ENCODE peak calls at places on chromosome 4, in nine cellular contexts. C is upper lobe of left lung, N is fibroblast of mammary gland, T is AG09309, H is adrenal gland, V is transverse colon, U is MCF 10A, I is brain microvascular endothelial cell, J is H9. S is an unnamed sample.

GRCh38 chr4:848307-848691 is 22.4 kb upstream of the CPLX1 start:
- DNase-seq in C (no peak), H (no peak), I (no peak), U (no peak), J (no peak), V (no peak), N (no peak), T (no peak), S (peak)

GRCh38 chr4:3338976-3339531 is 46.2 kb downstream of the RGS12 start:
- DNase-seq in V (no peak), T (no peak), C (no peak), U (no peak), N (no peak), I (no peak), H (no peak), J (no peak), S (no peak)

GRCh38 chr4:37793562-37793961 is 32.9 kb upstream of the PGM2 start:
- DNase-seq in C (peak), T (no peak), I (peak), V (no peak), J (no peak), N (peak), H (no peak), U (peak), S (no peak)

GRCh38 chr4:16125571-16126445 is 42.0 kb upstream of the PROM1 start:
- DNase-seq in N (no peak), J (no peak), V (no peak), C (no peak), U (no peak), I (no peak), H (no peak), T (no peak), S (no peak)

GRCh38 chr4:15636818-15637217 is 18.3 kb downstream of the FBXL5 start:
- DNase-seq in U (no peak), T (no peak), V (no peak), J (no peak), C (no peak), H (no peak), N (no peak), I (no peak), S (no peak)

GRCh38 chr4:176207839-176208238 is 12.5 kb upstream of the SPATA4 start:
- DNase-seq in U (no peak), V (no peak), I (no peak), N (no peak), C (no peak), T (no peak), H (no peak), J (no peak), S (no peak)

GRCh38 chr4:88147799-88148217 is 10.6 kb downstream of the ABCG2 start:
- DNase-seq in H (no peak), C (no peak), I (no peak), J (no peak), V (no peak), N (no peak), U (no peak), T (no peak), S (no peak)

GRCh38 chr4:15250021-15250441 is 177.8 kb upstream of the C1QTNF7 start:
- DNase-seq in T (no peak), V (no peak), C (no peak), U (no peak), J (no peak), N (peak), H (no peak), I (no peak), S (no peak)

GRCh38 chr4:139912423-139912822 is 241.6 kb downstream of the MAML3 start:
- DNase-seq in I (no peak), V (no peak), N (peak), H (no peak), C (no peak), U (no peak), J (no peak), T (no peak), S (no peak)

GRCh38 chr4:138576684-138577083 is 334.5 kb upstream of the SLC7A11 start:
- DNase-seq in N (peak), T (peak), I (peak), C (no peak), H (no peak), U (peak), V (no peak), J (no peak), S (no peak)

GRCh38 chr4:6493668-6494304 is 21.4 kb upstream of the PPP2R2C start:
- DNase-seq in U (no peak), J (peak), H (no peak), V (no peak), I (no peak), T (no peak), C (no peak), N (no peak), S (no peak)

GRCh38 chr4:126734465-126734864 is 898.3 kb upstream of the INTU start:
- DNase-seq in U (no peak), C (no peak), V (no peak), H (no peak), J (no peak), T (no peak), N (no peak), I (no peak), S (no peak)

GRCh38 chr4:8199594-8200301 is 658 bp downstream of the SH3TC1 start:
- DNase-seq in H (no peak), I (no peak), N (no peak), T (no peak), C (no peak), V (peak), U (no peak), J (no peak), S (no peak)

GRCh38 chr4:173381610-173382009 is 10.9 kb downstream of the SAP30 start:
- DNase-seq in J (no peak), V (no peak), C (no peak), N (no peak), H (no peak), T (no peak), I (no peak), U (no peak), S (no peak)

GRCh38 chr4:128502818-128503527 is 215.4 kb upstream of the PGRMC2 start:
- DNase-seq in I (no peak), J (no peak), V (no peak), N (no peak), U (no peak), H (no peak), T (no peak), C (no peak), S (no peak)

GRCh38 chr4:7291372-7292135 is 99.2 kb downstream of the SORCS2 start:
- DNase-seq in I (peak), T (no peak), C (no peak), H (peak), N (no peak), U (peak), J (no peak), V (peak), S (no peak)

GRCh38 chr4:1055721-1056590 is 44.5 kb downstream of the FGFRL1 start:
- DNase-seq in H (no peak), N (peak), I (no peak), C (no peak), U (no peak), T (no peak), V (peak), J (peak), S (peak)

GRCh38 chr4:72352746-72353145 is 216.3 kb downstream of the ADAMTS3 start:
- DNase-seq in T (no peak), I (no peak), U (peak), C (no peak), N (no peak), V (no peak), J (no peak), H (no peak), S (no peak)

GRCh38 chr4:3054169-3054759 is 20.1 kb downstream of the HTT-AS start:
- DNase-seq in U (no peak), N (no peak), J (no peak), T (no peak), I (no peak), C (no peak), H (no peak), V (no peak), S (no peak)

GRCh38 chr4:121950680-121951569 is 935 bp downstream of the TRPC3 start:
- DNase-seq in T (no peak), V (peak), U (peak), C (peak), N (no peak), I (no peak), J (peak), H (no peak), S (peak)

GRCh38 chr4:96315815-96316214 is 475.9 kb downstream of the PDHA2 start:
- DNase-seq in U (peak), H (no peak), V (no peak), I (no peak), N (no peak), C (no peak), J (no peak), T (no peak), S (no peak)

GRCh38 chr4:8541981-8542715 is 38.0 kb upstream of the GPR78 start:
- DNase-seq in N (no peak), C (no peak), U (no peak), I (no peak), V (no peak), J (no peak), T (no peak), H (no peak), S (no peak)

GRCh38 chr4:154416183-154416543 is 75.4 kb downstream of the DCHS2 start:
- DNase-seq in V (peak), T (no peak), U (peak), H (no peak), N (no peak), J (peak), C (no peak), I (no peak), S (peak)

GRCh38 chr4:80309301-80310004 is 26.1 kb upstream of the CFAP299 start:
- DNase-seq in I (peak), V (no peak), N (peak), T (peak), U (peak), J (no peak), H (no peak), C (no peak), S (no peak)

GRCh38 chr4:1396806-1397455 is 9.3 kb downstream of the NKX1-1 start:
- DNase-seq in I (no peak), T (no peak), N (no peak), V (no peak), H (no peak), C (no peak), U (no peak), J (no peak), S (peak)

GRCh38 chr4:130031858-130032257 is 935.9 kb downstream of the C4orf33 start:
- DNase-seq in T (no peak), H (no peak), U (no peak), I (no peak), V (no peak), N (no peak), J (no peak), C (no peak), S (no peak)

GRCh38 chr4:110055014-110055768 is 142.5 kb downstream of the EGF start:
- DNase-seq in C (no peak), V (no peak), J (no peak), T (no peak), I (peak), H (peak), U (no peak), N (no peak), S (no peak)

GRCh38 chr4:1748465-1748995 is 27.2 kb downstream of the TACC3 start:
- DNase-seq in N (peak), V (peak), H (peak), I (peak), C (peak), J (peak), U (peak), T (no peak), S (peak)

GRCh38 chr4:35300996-35301774 is 943.1 kb downstream of the ARAP2 start:
- DNase-seq in U (no peak), N (no peak), I (no peak), C (no peak), J (peak), V (no peak), T (no peak), H (no peak), S (no peak)

GRCh38 chr4:125481334-125481733 is 166.6 kb downstream of the FAT4 start:
- DNase-seq in I (no peak), C (no peak), V (no peak), N (no peak), T (no peak), U (no peak), J (no peak), H (no peak), S (no peak)

GRCh38 chr4:125483278-125483677 is 168.5 kb downstream of the FAT4 start:
- DNase-seq in H (no peak), V (no peak), U (no peak), J (no peak), T (no peak), C (no peak), I (no peak), N (no peak), S (no peak)

GRCh38 chr4:125484912-125485311 is 170.2 kb downstream of the FAT4 start:
- DNase-seq in H (no peak), I (no peak), N (peak), C (no peak), J (no peak), T (no peak), V (no peak), U (no peak), S (no peak)

GRCh38 chr4:125486354-125486753 is 171.6 kb downstream of the FAT4 start:
- DNase-seq in J (no peak), T (no peak), I (no peak), U (no peak), C (no peak), H (no peak), N (no peak), V (no peak), S (no peak)

DNA sequence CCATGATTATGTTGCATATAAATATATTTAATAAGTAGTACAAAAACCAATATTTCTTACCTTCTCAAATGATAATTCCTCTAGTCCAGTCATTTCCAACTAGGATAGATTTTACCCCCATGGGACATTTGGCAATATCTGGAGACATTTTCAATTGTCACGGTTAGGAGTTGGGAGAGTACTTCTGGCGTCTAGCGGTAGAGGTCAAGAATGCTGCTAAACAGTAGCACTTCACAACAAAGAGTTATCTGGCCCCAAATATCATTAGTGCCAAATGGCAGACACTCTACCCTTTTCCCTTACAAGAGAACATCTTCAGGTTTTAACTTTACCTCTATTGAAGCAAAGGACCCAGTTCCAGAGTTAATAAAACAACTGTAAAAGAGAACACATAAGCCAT is 168.1 kb downstream of the FAT4 start:
- DNase-seq in N (no peak), J (no peak), V (no peak), C (no peak), H (no peak), U (no peak), I (no peak), T (no peak), S (no peak)
- TF ChIP-seq CTCF in N (no peak), J (no peak), V (no peak), C (no peak), H (no peak), U (no peak), I (no peak), T (no peak), S (no peak)

GRCh38 chr4:55346851-55347255 is 811 bp downstream of the SRD5A3 start:
- DNase-seq in J (no peak), I (no peak), N (no peak), V (peak), C (no peak), U (no peak), H (no peak), T (no peak), S (no peak)
- TF ChIP-seq CTCF in J (no peak), I (no peak), N (no peak), V (no peak), C (no peak), U (no peak), H (no peak), T (no peak), S (no peak)

DNA sequence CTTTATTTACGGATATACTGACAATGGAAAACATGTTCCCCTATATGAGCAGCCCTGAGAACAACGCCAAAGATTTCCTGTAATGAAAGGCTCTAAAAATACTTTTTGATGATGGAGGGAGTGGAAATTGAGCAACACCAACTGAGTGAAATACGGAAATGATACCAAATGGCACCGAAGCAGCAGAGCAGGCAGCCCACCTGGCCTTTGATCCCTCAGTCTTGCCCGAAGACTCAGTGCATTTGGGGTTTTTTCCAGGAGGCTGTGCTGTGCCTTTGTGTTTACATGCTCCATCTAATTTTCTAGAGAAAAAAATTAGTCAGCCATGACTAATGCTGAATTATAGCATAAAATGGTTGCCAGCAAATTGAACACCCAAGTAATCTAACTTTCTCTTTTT is 169.9 kb upstream of the RBPJ start:
- DNase-seq in J (no peak), V (no peak), I (no peak), U (peak), T (no peak), N (peak), C (no peak), H (no peak), S (no peak)
- TF ChIP-seq CTCF in J (no peak), V (no peak), I (peak), U (no peak), T (peak), N (peak), C (no peak), H (no peak), S (no peak)

DNA sequence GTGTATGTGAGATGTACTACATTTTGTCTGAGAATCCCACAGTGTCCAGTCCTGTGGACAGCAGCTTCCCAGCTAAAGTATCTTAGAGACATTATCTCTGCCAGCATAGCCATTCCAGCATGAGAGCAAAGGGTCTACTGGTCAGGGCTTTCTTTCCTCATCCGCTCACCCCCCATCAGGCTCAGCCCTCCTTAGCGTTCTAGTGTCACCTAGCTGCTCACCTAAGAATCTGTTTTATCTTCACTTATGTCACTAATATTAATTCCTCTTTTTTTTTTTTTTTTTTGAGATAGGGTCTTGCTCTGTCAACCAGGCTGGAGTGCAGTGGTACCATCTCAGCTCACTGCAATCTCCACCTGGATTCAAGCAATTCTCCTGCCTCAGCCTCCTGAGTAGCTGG is 15.6 kb downstream of the RUFY3 start:
- DNase-seq in U (no peak), T (no peak), V (no peak), H (no peak), J (no peak), C (no peak), I (no peak), N (no peak), S (no peak)
- TF ChIP-seq CTCF in U (no peak), T (no peak), V (no peak), H (no peak), J (no peak), C (no peak), I (no peak), N (no peak), S (no peak)

GRCh38 chr4:152356428-152357034 is 179.4 kb downstream of the FBXW7 start:
- DNase-seq in T (no peak), N (peak), I (peak), V (no peak), U (peak), H (no peak), C (no peak), J (no peak), S (no peak)
- TF ChIP-seq CTCF in T (no peak), N (peak), I (no peak), V (no peak), U (no peak), H (no peak), C (no peak), J (no peak), S (no peak)

DNA sequence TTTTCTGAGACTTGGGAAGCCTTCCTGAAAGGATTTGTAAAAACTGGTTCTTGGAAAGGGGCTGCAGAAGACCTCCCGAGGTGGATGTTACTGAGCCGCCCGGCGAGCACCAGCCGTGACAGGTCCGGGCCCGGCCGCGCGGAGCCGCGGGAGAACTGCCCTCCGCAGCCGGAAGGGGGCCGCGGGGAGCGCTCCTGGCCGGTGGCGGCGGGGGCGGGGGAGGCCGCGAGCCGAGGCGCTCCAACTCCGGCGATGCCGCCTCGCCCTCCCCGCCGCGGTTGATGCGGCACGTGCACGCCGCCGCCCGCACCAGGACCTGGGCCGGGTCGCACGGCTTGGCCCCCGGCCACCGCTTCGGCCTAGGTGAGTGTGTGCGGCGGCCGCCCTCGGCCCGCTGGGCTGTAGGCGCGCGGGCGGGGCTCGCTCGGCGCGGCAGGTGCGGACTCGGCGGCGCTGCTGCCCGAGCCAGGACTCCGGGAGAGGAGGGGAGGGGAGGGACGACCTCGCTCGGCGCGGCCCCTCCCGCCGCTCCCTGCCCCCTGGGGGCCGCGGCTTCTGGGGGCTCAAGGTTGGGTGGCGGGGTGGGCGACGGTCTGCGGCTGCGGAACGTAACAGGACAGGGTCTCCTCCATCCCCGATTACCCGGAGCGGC is 1.7 kb downstream of the SPRY1 start:
- DNase-seq in H (peak), I (peak), N (peak), T (no peak), C (peak), V (peak), U (peak), J (peak), S (peak)
- TF ChIP-seq CTCF in H (no peak), I (peak), N (no peak), T (peak), C (peak), V (peak), U (peak), J (peak), S (peak)

DNA sequence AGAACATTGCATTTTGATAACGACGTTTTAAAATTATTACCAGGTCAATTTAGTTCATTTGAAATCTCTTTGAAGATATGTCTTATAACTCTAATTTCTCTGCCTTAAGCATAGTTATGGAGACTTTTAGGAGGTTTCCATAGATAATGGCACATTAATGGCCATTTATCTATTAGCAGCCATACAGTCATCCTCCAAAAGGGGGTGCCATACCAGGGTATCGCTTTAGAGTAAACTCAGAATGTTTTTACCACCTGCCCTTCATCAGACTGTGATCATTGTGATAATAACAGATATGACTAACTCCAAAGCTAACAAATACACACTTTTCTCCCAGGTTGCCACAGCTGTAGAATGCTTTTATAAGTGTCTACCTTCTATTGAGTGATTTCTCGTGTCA is 461.5 kb downstream of the FSTL5 start:
- DNase-seq in V (no peak), U (no peak), J (no peak), T (no peak), H (no peak), N (no peak), C (no peak), I (no peak), S (no peak)
- TF ChIP-seq CTCF in V (no peak), U (no peak), J (peak), T (no peak), H (no peak), N (no peak), C (no peak), I (peak), S (peak)

DNA sequence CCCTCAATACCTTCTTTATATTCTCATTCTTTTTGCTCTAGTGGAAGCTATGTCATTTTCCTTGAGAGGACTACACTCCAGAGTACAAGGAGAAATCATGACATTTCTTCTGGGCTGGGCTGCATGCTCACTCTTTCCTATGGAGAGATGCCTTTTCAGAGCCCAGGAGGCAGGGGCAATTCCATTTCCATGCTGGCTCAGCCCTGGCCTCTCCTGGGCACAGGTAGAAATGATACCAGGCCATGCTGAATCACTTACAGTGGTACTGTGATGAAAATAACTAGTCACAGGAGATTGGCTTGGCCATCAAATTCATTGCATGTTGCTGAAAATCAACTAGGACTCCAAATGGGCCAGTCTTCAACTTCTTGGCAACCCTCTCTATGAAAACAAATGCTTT is 34.0 kb upstream of the PPARGC1A start:
- DNase-seq in V (no peak), C (no peak), N (no peak), J (no peak), H (no peak), T (no peak), I (no peak), U (no peak), S (no peak)
- TF ChIP-seq CTCF in V (peak), C (no peak), N (no peak), J (peak), H (no peak), T (no peak), I (no peak), U (no peak), S (no peak)